ENCODE peak calls at places on chromosomes 2 and 18, in ten cellular contexts. W, T, V, D, X, O, P, L, N and U are unnamed samples.

GRCh38 chr2:16588565-16588964 is 77.1 kb downstream of the CYRIA start:
- DNase-seq in W (no peak), T (no peak), V (no peak), D (no peak), X (no peak), O (no peak), P (no peak), L (no peak), N (no peak), U (no peak)

GRCh38 chr2:120445431-120446143 is 99.7 kb downstream of the INHBB start:
- DNase-seq in W (no peak), T (no peak), V (no peak), D (no peak), X (no peak), O (no peak), P (peak; percentile 49), L (no peak), N (no peak), U (no peak)

GRCh38 chr2:225497175-225497574 is 97.7 kb downstream of the NYAP2 start:
- DNase-seq in W (no peak), T (no peak), V (no peak), D (no peak), X (no peak), O (no peak), P (no peak), L (no peak), N (no peak), U (no peak)

GRCh38 chr2:109516445-109517117 is 97.2 kb downstream of the SEPTIN10 start:
- DNase-seq in W (peak; percentile 78), T (peak; percentile 55), V (peak; percentile 67), D (peak; percentile 39), X (peak; percentile 60), O (no peak), P (peak; percentile 33), L (no peak), N (no peak), U (no peak)

GRCh38 chr18:68803371-68803770 is 5.5 kb downstream of the CCDC102B start:
- DNase-seq in W (peak; percentile 46), T (peak; percentile 36), V (peak; percentile 2), D (peak; percentile 78), X (no peak), O (peak; percentile 92), P (no peak), L (peak; percentile 32), N (no peak), U (peak; percentile 46)

GRCh38 chr2:119236796-119237195 is 13.2 kb downstream of the STEAP3 start:
- DNase-seq in W (no peak), T (no peak), V (no peak), D (no peak), X (no peak), O (no peak), P (no peak), L (no peak), N (no peak), U (no peak)

GRCh38 chr18:76426738-76427305 is 68.2 kb downstream of the ZNF516 start:
- DNase-seq in W (no peak), T (peak; percentile 40), V (peak; percentile 59), D (no peak), X (no peak), O (peak; percentile 68), P (peak; percentile 13), L (peak; percentile 48), N (no peak), U (no peak)

GRCh38 chr2:17918789-17919188 is 40.3 kb downstream of the KCNS3 start:
- DNase-seq in W (no peak), T (no peak), V (no peak), D (no peak), X (no peak), O (no peak), P (no peak), L (no peak), N (no peak), U (no peak)

GRCh38 chr2:197309369-197310231 is 980 bp downstream of the ANKRD44 start:
- DNase-seq in W (peak; percentile 55), T (peak; percentile 41), V (peak; percentile 26), D (peak; percentile 18), X (no peak), O (peak; percentile 73), P (no peak), L (no peak), N (no peak), U (no peak)

GRCh38 chr2:229740279-229740678 is 25.9 kb upstream of the DNER start:
- DNase-seq in W (no peak), T (no peak), V (no peak), D (no peak), X (no peak), O (no peak), P (no peak), L (no peak), N (no peak), U (no peak)

GRCh38 chr2:42324949-42325348 is 36.1 kb downstream of the COX7A2L start:
- DNase-seq in W (no peak), T (no peak), V (no peak), D (no peak), X (no peak), O (no peak), P (no peak), L (no peak), N (no peak), U (no peak)

GRCh38 chr2:183049420-183049819 is 11.2 kb upstream of the NCKAP1 start:
- DNase-seq in W (no peak), T (no peak), V (no peak), D (no peak), X (no peak), O (no peak), P (no peak), L (no peak), N (no peak), U (no peak)
- TF ChIP-seq POLR2A in W (no peak), T (no peak), V (no peak), D (no peak), X (no peak), O (no peak), P (no peak), L (no peak), N (no peak), U (no peak)

DNA sequence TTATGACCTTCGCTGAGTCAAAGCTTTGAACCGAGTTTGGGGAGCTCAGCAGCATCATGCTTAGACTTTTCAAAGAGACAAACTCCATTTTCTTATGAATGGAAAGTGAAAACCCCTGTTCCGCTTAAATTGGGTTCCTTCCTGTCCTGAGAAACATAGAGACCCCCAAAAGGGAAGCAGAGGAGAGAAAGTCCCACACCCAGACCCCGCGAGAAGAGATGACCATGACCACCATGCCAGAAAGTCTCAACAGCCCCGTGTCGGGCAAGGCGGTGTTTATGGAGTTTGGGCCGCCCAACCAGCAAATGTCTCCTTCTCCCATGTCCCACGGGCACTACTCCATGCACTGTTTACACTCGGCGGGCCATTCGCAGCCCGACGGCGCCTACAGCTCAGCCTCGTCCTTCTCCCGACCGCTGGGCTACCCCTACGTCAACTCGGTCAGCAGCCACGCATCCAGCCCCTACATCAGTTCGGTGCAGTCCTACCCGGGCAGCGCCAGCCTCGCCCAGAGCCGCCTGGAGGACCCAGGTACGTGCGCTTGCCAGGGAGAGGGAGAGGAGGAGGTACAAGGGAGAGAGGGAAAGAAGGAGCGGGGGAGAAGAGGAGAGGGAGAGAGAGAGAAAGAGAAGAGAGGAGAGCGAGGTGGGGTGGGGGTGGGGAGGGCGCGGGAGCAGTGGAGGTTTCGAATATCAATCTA is at the start of gene DLX1:
- DNase-seq in W (no peak), T (no peak), V (no peak), D (no peak), X (no peak), O (peak; percentile 60), P (no peak), L (peak; percentile 4), N (no peak), U (no peak)
- TF ChIP-seq POLR2A in W (no peak), T (no peak), V (no peak), D (no peak), X (no peak), O (no peak), P (no peak), L (no peak), N (no peak), U (no peak)

DNA sequence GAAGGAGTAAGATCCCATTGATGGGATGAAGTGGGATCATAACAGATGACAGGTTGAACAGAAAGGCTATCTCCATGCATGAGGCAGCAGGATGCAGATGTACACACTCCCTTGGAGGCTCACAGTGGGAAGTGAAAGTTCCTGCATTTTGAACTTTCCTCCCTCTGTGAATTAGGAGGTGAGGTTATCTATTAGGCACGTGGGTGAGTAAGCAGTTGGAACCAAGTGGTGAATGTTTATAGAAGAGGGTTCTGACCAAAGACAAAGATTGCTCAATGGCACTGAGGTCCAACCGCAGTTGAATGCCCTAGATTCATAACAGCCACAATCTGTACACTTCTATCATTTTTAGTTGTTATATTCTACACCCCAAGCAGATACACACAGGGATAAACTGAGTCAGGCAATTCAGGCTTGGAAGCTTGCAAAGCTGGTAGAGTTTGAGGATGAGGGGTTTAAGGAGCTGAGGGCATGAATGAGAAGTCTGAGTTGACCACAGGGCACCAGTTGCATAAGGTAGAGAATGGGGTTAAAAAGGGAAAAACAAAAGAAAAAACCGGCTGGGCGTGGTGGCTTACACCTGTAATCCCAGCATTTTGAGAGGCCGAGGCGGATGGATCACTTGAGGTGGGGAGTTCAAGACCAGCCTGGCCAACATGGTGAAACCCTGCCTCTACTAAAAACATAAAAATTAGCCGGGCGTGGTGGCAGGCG is 7.1 kb upstream of the KCMF1 start:
- DNase-seq in W (no peak), T (no peak), V (peak; percentile 24), D (no peak), X (no peak), O (peak; percentile 27), P (no peak), L (no peak), N (no peak), U (no peak)
- TF ChIP-seq POLR2A in W (peak; percentile 43), T (no peak), V (no peak), D (no peak), X (no peak), O (no peak), P (no peak), L (no peak), N (no peak), U (no peak)

GRCh38 chr2:25219621-25220020 is 51.2 kb upstream of the POMC start:
- DNase-seq in W (no peak), T (no peak), V (no peak), D (no peak), X (no peak), O (no peak), P (no peak), L (no peak), N (no peak), U (no peak)

GRCh38 chr2:25226827-25227226 is 58.4 kb upstream of the POMC start:
- DNase-seq in W (no peak), T (no peak), V (no peak), D (no peak), X (no peak), O (no peak), P (no peak), L (no peak), N (no peak), U (no peak)

GRCh38 chr2:25220198-25220712 is 51.9 kb upstream of the POMC start:
- DNase-seq in W (no peak), T (no peak), V (no peak), D (no peak), X (no peak), O (no peak), P (no peak), L (no peak), N (no peak), U (no peak)

GRCh38 chr2:25218134-25218533 is 49.8 kb upstream of the POMC start:
- DNase-seq in W (no peak), T (no peak), V (no peak), D (no peak), X (no peak), O (no peak), P (no peak), L (no peak), N (no peak), U (no peak)

GRCh38 chr2:25222475-25223121 is 54.2 kb upstream of the POMC start:
- DNase-seq in W (no peak), T (no peak), V (no peak), D (no peak), X (no peak), O (no peak), P (no peak), L (no peak), N (no peak), U (no peak)
- TF ChIP-seq POLR2A in W (no peak), T (no peak), V (no peak), D (no peak), X (no peak), O (no peak), P (no peak), L (no peak), N (no peak), U (no peak)